ENCODE peak calls at places on chromosomes 16 and 17, in six cellular contexts. L, V, E, F, C and G are unnamed samples.
A peak's percentile ranks its signal among the peaks of the same experiment; 100 is the strongest.

GRCh38 chr16:69501956-69502457 is 63.8 kb upstream of the NFAT5 start:
- DNase-seq in L (no peak), V (no peak), E (no peak), F (no peak), C (no peak), G (no peak)

GRCh38 chr16:13143551-13143950 is 242.2 kb downstream of the SHISA9 start:
- DNase-seq in L (no peak), V (no peak), E (no peak), F (no peak), C (no peak), G (no peak)

GRCh38 chr17:5785867-5786509 is 201.7 kb upstream of the NLRP1 start:
- DNase-seq in L (no peak), V (no peak), E (no peak), F (no peak), C (no peak), G (no peak)

GRCh38 chr17:60823520-60823919 is 145.9 kb downstream of the BCAS3 start:
- DNase-seq in L (no peak), V (no peak), E (no peak), F (no peak), C (no peak), G (no peak)

GRCh38 chr16:74304164-74304834 is 7.7 kb downstream of the PSMD7 start:
- DNase-seq in L (no peak), V (no peak), E (no peak), F (no peak), C (no peak), G (no peak)

GRCh38 chr17:75626496-75627038 is 6.7 kb upstream of the SMIM5 start:
- DNase-seq in L (no peak), V (no peak), E (no peak), F (no peak), C (no peak), G (no peak)

GRCh38 chr16:477287-477686 is 50.2 kb upstream of the CAPN15 start:
- DNase-seq in L (no peak), V (no peak), E (no peak), F (no peak), C (no peak), G (no peak)

GRCh38 chr17:2087597-2088211 is 32.8 kb downstream of the HIC1 start:
- DNase-seq in L (no peak), V (peak; percentile 76), E (no peak), F (peak; percentile 73), C (peak; percentile 45), G (no peak)

GRCh38 chr17:15409721-15410247 is 57.6 kb downstream of the CDRT4 start:
- DNase-seq in L (no peak), V (no peak), E (no peak), F (no peak), C (no peak), G (peak; percentile 46)

GRCh38 chr16:896261-897199 is 74.3 kb downstream of the LMF1 start:
- DNase-seq in L (no peak), V (no peak), E (no peak), F (no peak), C (no peak), G (no peak)

GRCh38 chr16:75628351-75628750 is 5.3 kb upstream of the ADAT1 start:
- DNase-seq in L (no peak), V (no peak), E (no peak), F (no peak), C (no peak), G (no peak)

GRCh38 chr17:83193336-83194188 is 114.2 kb downstream of the METRNL start:
- DNase-seq in L (peak; percentile 54), V (peak; percentile 56), E (no peak), F (peak; percentile 70), C (no peak), G (peak; percentile 41)

DNA sequence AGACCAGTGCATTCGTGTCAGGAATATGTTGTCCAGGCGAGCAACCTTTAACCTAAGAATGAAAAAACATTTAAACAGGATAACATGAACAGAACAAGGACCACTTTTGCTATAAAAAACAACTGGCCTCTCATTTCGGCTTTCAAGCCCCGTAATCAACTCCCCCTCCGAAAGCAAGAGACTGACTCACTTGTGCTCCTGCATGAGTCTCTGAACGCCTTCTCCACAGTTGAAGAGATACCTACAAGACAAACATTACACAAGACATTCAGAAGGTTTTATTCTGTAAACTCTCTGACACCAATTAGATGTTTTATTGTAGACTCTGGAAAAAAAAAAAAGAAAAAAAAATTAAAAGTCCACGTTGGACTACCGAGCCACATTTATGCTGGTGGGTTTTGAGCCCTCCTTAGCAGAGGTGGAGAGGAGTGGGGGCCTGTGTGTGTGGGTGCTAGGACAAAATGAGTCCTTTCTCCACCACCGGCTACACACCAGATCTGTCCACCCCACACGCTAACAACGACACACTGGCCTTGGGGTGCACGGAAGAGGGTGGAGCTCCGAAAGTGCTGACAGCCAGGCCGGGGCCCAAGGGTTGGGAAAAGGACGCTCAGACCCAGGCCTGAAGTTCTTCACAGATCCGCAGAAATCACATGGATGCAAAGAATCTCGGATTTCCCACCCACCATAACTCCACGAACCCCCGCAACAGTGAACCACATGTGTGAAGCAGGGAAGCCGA is 775 bp downstream of the ELAC2 start:
- DNase-seq in L (no peak), V (no peak), E (no peak), F (no peak), C (no peak), G (no peak)
- H3K27ac ChIP-seq in L (peak overlapping the region; percentile 88), V (peak overlapping the region; percentile 88), E (peak overlapping the region; percentile 99), F (peak overlapping the region; percentile 86), C (peak overlapping the region; percentile 93), G (peak overlapping the region; percentile 86)

GRCh38 chr17:8922923-8923322 is 42.6 kb downstream of the PIK3R5 start:
- DNase-seq in L (no peak), V (no peak), E (no peak), F (no peak), C (no peak), G (no peak)

GRCh38 chr17:8923762-8924161 is 41.7 kb downstream of the PIK3R5 start:
- DNase-seq in L (no peak), V (no peak), E (no peak), F (no peak), C (no peak), G (no peak)

GRCh38 chr17:8924595-8924994 is 40.9 kb downstream of the PIK3R5 start:
- DNase-seq in L (no peak), V (no peak), E (no peak), F (no peak), C (no peak), G (no peak)

GRCh38 chr17:8925808-8926207 is 39.7 kb downstream of the PIK3R5 start:
- DNase-seq in L (no peak), V (no peak), E (no peak), F (no peak), C (no peak), G (no peak)

GRCh38 chr17:8925141-8925540 is 40.4 kb downstream of the PIK3R5 start:
- DNase-seq in L (no peak), V (no peak), E (no peak), F (no peak), C (no peak), G (no peak)
- H3K9me3 ChIP-seq in L (peaks cover 24% of the 10 kb centered on the region), V (peaks cover 15% of the 10 kb centered on the region), E (peaks cover 11% of the 10 kb centered on the region), F (peaks cover 17% of the 10 kb centered on the region), C (no peaks in the 10 kb centered on the region), G (no peaks in the 10 kb centered on the region)

GRCh38 chr17:81536299-81537290 is 8.4 kb downstream of the FSCN2 start:
- DNase-seq in L (no peak), V (no peak), E (no peak), F (no peak), C (no peak), G (no peak)
- H3K36me3 ChIP-seq in L (no peaks in the 10 kb centered on the region), V (peaks cover 25% of the 10 kb centered on the region), E (peaks cover 9% of the 10 kb centered on the region), F (peaks cover 14% of the 10 kb centered on the region), C (no peaks in the 10 kb centered on the region), G (peaks cover 15% of the 10 kb centered on the region)

GRCh38 chr16:4684030-4684715 is 9.2 kb upstream of the NUDT16L1 start:
- DNase-seq in L (no peak), V (no peak), E (no peak), F (peak; percentile 61), C (no peak), G (peak; percentile 58)

GRCh38 chr16:4683255-4684029 is 9.9 kb upstream of the NUDT16L1 start:
- DNase-seq in L (no peak), V (no peak), E (no peak), F (no peak), C (no peak), G (no peak)

GRCh38 chr16:4685292-4685691 is 8.1 kb upstream of the NUDT16L1 start:
- DNase-seq in L (no peak), V (no peak), E (no peak), F (no peak), C (no peak), G (no peak)

GRCh38 chr16:4685776-4686496 is 7.4 kb upstream of the NUDT16L1 start:
- DNase-seq in L (no peak), V (no peak), E (no peak), F (no peak), C (no peak), G (no peak)

DNA sequence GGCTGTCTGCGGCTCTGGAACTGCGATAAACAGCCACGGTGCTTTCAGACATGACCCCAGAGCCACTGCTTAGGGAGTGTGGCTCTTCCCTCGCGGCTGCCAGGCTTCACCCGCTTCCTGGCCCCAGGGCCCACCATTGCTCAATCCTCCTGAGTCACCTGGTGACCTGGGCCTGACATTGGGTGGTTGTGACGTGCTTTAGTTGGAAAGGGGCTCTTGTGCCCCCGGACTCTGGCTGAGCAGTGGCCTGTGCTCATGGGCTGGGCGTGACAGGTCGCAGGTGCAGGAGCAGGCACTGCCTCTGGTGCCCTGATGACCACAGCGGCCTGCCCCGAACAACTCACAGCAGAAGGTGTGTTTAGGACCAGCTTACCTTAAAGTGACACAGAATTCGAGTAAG is 8.6 kb upstream of the NUDT16L1 start:
- DNase-seq in L (no peak), V (no peak), E (no peak), F (no peak), C (no peak), G (no peak)
- H3K27ac ChIP-seq in L (no peak overlapping the region), V (no peak overlapping the region), E (no peak overlapping the region), F (no peak overlapping the region), C (no peak overlapping the region), G (peak overlapping the region; percentile 73)

GRCh38 chr16:46974352-46974751 is 878 bp upstream of the DNAJA2 start:
- DNase-seq in L (no peak), V (no peak), E (no peak), F (no peak), C (no peak), G (no peak)

GRCh38 chr16:46972971-46973456 is 460 bp downstream of the DNAJA2 start:
- DNase-seq in L (peak; percentile 56), V (peak; percentile 68), E (no peak), F (peak; percentile 73), C (peak; percentile 53), G (peak; percentile 30)

GRCh38 chr16:46972429-46972970 is 974 bp downstream of the DNAJA2 start:
- DNase-seq in L (no peak), V (no peak), E (no peak), F (no peak), C (no peak), G (no peak)

GRCh38 chr16:46975165-46975564 is 1.7 kb upstream of the DNAJA2 start:
- DNase-seq in L (no peak), V (no peak), E (no peak), F (no peak), C (no peak), G (no peak)

GRCh38 chr16:46973457-46974324 is at the start of gene DNAJA2:
- DNase-seq in L (peak; percentile 93), V (peak; percentile 95), E (peak; percentile 77), F (peak; percentile 97), C (peak; percentile 93), G (peak; percentile 87)
- H3K9me3 ChIP-seq in L (no peaks in the 10 kb centered on the region), V (no peaks in the 10 kb centered on the region), E (no peaks in the 10 kb centered on the region), F (no peaks in the 10 kb centered on the region), C (no peaks in the 10 kb centered on the region), G (no peaks in the 10 kb centered on the region)

GRCh38 chr16:70571623-70572022 is 48.0 kb downstream of the SF3B3 start:
- DNase-seq in L (no peak), V (no peak), E (no peak), F (no peak), C (no peak), G (no peak)
- H3K36me3 ChIP-seq in L (peaks cover 21% of the 10 kb centered on the region), V (peaks cover 73% of the 10 kb centered on the region), E (peaks cover 79% of the 10 kb centered on the region), F (peaks cover 65% of the 10 kb centered on the region), C (peaks cover 38% of the 10 kb centered on the region), G (peaks cover 57% of the 10 kb centered on the region)